ENCODE peak calls at places on chromosomes 7 and 10, in four cellular contexts. F, A, S and W are unnamed samples.

GRCh38 chr7:69598081-69598486 is at the start of gene AUTS2:
- DNase-seq in A (peak), S (peak), F (peak), W (peak)

GRCh38 chr7:134720091-134720935 is 59.1 kb upstream of the CALD1 start:
- DNase-seq in A (no peak), F (no peak), S (no peak), W (peak)

GRCh38 chr7:54917613-54918406 is 101.0 kb upstream of the EGFR start:
- DNase-seq in S (no peak), A (no peak), F (no peak), W (no peak)

GRCh38 chr7:21430575-21430954 is 2.7 kb downstream of the SP4 start:
- DNase-seq in A (no peak), S (no peak), F (no peak), W (no peak)

GRCh38 chr10:21488954-21489446 is 36.5 kb downstream of the SKIDA1 start:
- DNase-seq in S (no peak), F (no peak), A (no peak), W (no peak)

GRCh38 chr10:60394444-60394843 is 4.8 kb upstream of the ANK3 start:
- DNase-seq in F (no peak), A (no peak), S (no peak), W (no peak)

GRCh38 chr7:1558841-1559625 is 3.0 kb upstream of the TMEM184A start:
- DNase-seq in A (no peak), S (no peak), F (no peak), W (no peak)

GRCh38 chr7:22350466-22351328 is 6.3 kb downstream of the RAPGEF5 start:
- DNase-seq in F (no peak), S (peak), A (no peak), W (no peak)

GRCh38 chr10:92213049-92213448 is 77.8 kb downstream of the CPEB3 start:
- DNase-seq in S (no peak), A (no peak), F (no peak), W (no peak)

GRCh38 chr7:80458822-80459725 is 52.8 kb downstream of the GNAT3 start:
- DNase-seq in A (no peak), S (no peak), F (no peak), W (no peak)
- H3K4me3 ChIP-seq in A (no peak), S (no peak), F (no peak), W (no peak)

GRCh38 chr10:37857287-37858211 is at the start of gene ZNF248:
- DNase-seq in S (peak), A (peak), F (peak), W (peak)
- TF ChIP-seq CTCF in S (no peak), A (no peak), F (no peak), W (no peak)

DNA sequence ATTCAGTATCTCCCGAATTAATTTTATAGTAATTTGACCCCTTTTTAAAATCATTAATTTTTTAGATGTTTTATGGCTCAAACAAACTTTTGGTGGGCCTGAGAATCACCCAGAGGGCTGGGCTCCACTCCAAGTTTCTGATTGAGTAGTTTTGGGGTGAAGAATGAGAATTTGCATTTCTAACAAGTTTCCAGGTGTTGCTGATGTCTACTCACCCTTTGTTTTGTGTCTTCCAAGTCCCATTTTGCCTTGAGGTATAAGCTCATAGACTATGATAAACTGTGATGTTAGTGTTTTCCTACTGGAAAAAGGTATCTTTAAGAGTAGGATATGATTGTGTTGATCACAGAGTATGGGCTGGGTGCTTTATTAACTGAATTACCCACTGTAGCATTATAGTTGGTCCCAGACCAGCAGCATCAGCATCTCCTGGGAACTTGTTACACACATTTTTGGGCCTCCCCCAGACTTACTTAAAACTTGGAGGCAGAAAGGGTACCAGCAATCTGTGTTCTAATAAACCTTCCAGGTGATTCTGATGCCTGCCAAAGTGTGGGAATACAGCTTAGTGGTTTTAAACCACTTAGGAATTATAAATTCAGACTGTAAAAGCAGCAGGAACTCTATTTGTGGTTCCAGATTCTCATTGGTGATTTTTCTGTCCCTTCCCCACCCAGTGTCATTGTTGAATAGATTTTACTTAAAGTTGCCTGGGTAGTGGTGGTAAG is 19.1 kb downstream of the ZNRF2 start:
- DNase-seq in A (no peak), S (no peak), F (no peak), W (no peak)
- H3K4me3 ChIP-seq in A (no peak), S (no peak), F (no peak), W (no peak)

DNA sequence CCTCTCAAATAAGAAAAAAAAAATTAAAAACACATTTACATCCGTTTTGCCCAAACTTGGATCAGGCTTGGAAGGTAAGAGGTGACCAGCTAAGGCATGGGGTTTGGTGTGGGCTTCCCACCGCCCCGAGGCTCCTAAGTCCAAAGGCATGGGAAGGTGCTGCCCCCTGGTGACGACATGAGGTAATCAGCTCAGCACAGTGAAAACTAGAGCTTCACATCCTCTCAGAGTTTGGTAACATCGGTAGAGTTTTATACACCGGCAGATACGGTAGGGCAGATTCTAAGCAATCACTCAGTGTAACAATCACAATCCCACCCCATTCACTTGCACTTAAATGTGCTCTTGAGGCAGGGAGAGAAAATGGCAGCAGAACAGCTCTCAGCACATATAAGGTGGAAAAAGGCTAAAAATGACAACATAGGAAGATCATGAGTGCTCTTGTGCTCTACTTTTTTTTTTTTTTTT is 266.6 kb downstream of the ELMO1 start:
- DNase-seq in F (peak), A (peak), S (peak), W (peak)
- TF ChIP-seq CTCF in F (peak), A (peak), S (peak), W (peak)

DNA sequence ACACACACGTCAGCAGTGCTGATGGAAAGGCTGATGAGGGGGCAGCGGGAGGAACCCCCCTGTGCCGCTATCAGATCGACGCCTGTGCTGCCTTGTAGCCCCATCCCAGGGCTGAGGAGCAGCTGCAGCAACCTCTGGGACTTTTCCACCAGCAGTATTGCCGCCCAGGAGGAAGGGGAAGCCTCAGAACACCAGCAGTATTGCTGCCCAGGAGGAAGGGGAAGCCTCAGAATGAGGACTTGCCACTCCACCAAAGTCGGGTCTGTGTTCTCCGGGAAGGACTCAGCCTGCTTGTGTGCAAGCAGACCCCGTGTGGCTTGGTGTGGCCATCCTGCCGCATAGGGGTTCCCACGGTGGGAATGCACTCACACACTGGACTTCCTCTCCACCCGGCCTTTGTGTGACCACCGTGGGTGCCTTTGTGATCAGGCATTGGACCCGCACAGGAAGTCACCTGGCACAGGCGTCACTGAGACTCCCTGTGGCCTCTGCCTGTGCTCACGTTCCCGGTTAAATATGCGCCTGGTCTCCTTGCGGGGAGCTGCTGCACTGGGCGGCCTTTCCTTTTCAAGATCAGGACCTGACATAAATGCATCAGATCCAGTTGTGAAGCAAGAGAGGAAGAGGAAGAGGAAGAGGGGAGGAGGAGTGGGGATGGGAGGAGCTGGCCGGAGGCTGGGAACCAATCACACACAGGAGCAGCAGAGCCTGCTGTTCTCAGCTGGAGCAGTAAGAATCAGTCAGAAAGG is 248.5 kb downstream of the DNAJB6 start:
- DNase-seq in F (no peak), A (no peak), S (no peak), W (no peak)
- H3K4me3 ChIP-seq in F (peak), A (no peak), S (no peak), W (no peak)

GRCh38 chr10:17086865-17087264 is 42.7 kb downstream of the CUBN start:
- DNase-seq in F (no peak), A (no peak), S (no peak), W (no peak)

GRCh38 chr10:17092216-17092944 is 37.2 kb downstream of the CUBN start:
- DNase-seq in A (no peak), F (no peak), S (no peak), W (no peak)

GRCh38 chr10:17084989-17085725 is 44.5 kb downstream of the CUBN start:
- DNase-seq in F (peak), S (peak), A (no peak), W (no peak)

GRCh38 chr10:17084258-17084657 is 45.4 kb downstream of the CUBN start:
- DNase-seq in S (no peak), F (no peak), A (no peak), W (no peak)

GRCh38 chr10:17088118-17088806 is 41.3 kb downstream of the CUBN start:
- DNase-seq in A (no peak), S (peak), F (no peak), W (peak)
- TF ChIP-seq CTCF in A (no peak), S (no peak), F (no peak), W (no peak)